ENCODE peak calls at places on chromosomes 6 and 20, in nine cellular contexts. D is breast epithelium; P is tibial nerve; H is NCI-H1092 treated with DMSO at 0.1 percent for 48 hours; G is activated CD4-positive, CD25-positive, alpha-beta regulatory T cell; X is psoas muscle; W is PC-3; V is activated gamma-delta T cell treated with Interleukin-2 at 50 U/mL for 16 hours; S is ovary. A is an unnamed sample.

GRCh38 chr20:51346686-51347485 is 195.6 kb downstream of the NFATC2 start:
- DNase-seq in W (peak), S (no peak), G (no peak), X (no peak), D (no peak), V (no peak), H (no peak), P (no peak), A (no peak)

GRCh38 chr6:107629545-107630147 is 139.7 kb downstream of the SOBP start:
- DNase-seq in X (no peak), V (no peak), S (no peak), H (peak), W (no peak), P (no peak), G (no peak), D (no peak), A (no peak)

GRCh38 chr6:135623979-135624378 is 126.4 kb upstream of the AHI1 start:
- DNase-seq in D (no peak), X (no peak), S (no peak), V (no peak), G (no peak), P (no peak), W (no peak), H (no peak), A (no peak)

GRCh38 chr20:47075263-47075662 is 180.6 kb downstream of the EYA2 start:
- DNase-seq in H (no peak), W (no peak), G (no peak), S (no peak), X (no peak), V (no peak), P (no peak), D (no peak), A (no peak)

GRCh38 chr6:162029873-162030576 is 697.5 kb downstream of the PRKN start:
- DNase-seq in D (no peak), W (no peak), G (no peak), X (no peak), V (no peak), P (no peak), H (no peak), S (no peak), A (no peak)

GRCh38 chr6:165231581-165232276 is 77.7 kb downstream of the C6orf118 start:
- DNase-seq in X (no peak), D (no peak), P (no peak), G (no peak), W (peak), S (no peak), H (peak), V (no peak), A (no peak)

GRCh38 chr6:106574729-106575458 is 54.4 kb downstream of the RTN4IP1 start:
- DNase-seq in H (no peak), V (no peak), W (peak), G (no peak), P (no peak), X (peak), D (peak), S (no peak), A (no peak)

GRCh38 chr6:65638047-65638831 is 68.8 kb downstream of the EYS start:
- DNase-seq in H (peak), X (no peak), D (no peak), V (no peak), W (peak), P (no peak), G (no peak), S (no peak), A (no peak)

GRCh38 chr20:12166053-12166717 is 248.5 kb downstream of the BTBD3 start:
- DNase-seq in G (no peak), S (no peak), P (no peak), X (no peak), V (no peak), H (no peak), W (peak), D (peak), A (peak)

A was measured in left ventricle myocardium superior.